ENCODE peak calls at places on chromosomes 12 and 14, in nine cellular contexts. One of them, this sample, is unnamed.

GRCh38 chr12:47178014-47178413 is 98.3 kb upstream of the AMIGO2 start:
- DNase-seq in PC-3: no peak
- DNase-seq in activated naive CD4-positive, alpha-beta T cell treated with anti-CD3 and anti-CD28 coated beads, Interleukin-2, amount 10 ng/mL, durations not matched to agents 7 days and 5 days: no peak
- DNase-seq in GM13976: no peak
- DNase-seq in GM04503: no peak
- DNase-seq in COR-L47: no peak
- DNase-seq in frontal cortex: no peak
- DNase-seq in NCI-H1092 treated with DMSO at 0.1 percent for 48 hours: no peak
- DNase-seq in H7: no peak
- DNase-seq in this sample: no peak

GRCh38 chr12:95440401-95440800 is 33.6 kb upstream of the METAP2 start:
- DNase-seq in PC-3: no peak
- DNase-seq in GM04503: no peak
- DNase-seq in frontal cortex: no peak
- DNase-seq in NCI-H1092 treated with DMSO at 0.1 percent for 48 hours: no peak
- DNase-seq in COR-L47: no peak
- DNase-seq in GM13976: no peak
- DNase-seq in H7: no peak
- DNase-seq in activated naive CD4-positive, alpha-beta T cell treated with anti-CD3 and anti-CD28 coated beads, Interleukin-2, amount 10 ng/mL, durations not matched to agents 7 days and 5 days: no peak
- DNase-seq in this sample: no peak

GRCh38 chr12:88228720-88229119 is 86.6 kb downstream of the TMTC3 start:
- DNase-seq in COR-L47: no peak
- DNase-seq in frontal cortex: no peak
- DNase-seq in activated naive CD4-positive, alpha-beta T cell treated with anti-CD3 and anti-CD28 coated beads, Interleukin-2, amount 10 ng/mL, durations not matched to agents 7 days and 5 days: no peak
- DNase-seq in GM13976: no peak
- DNase-seq in PC-3: no peak
- DNase-seq in GM04503: no peak
- DNase-seq in NCI-H1092 treated with DMSO at 0.1 percent for 48 hours: no peak
- DNase-seq in H7: no peak
- DNase-seq in this sample: no peak

GRCh38 chr12:116919247-116919671 is 8.5 kb downstream of the FBXW8 start:
- DNase-seq in NCI-H1092 treated with DMSO at 0.1 percent for 48 hours: peak; percentile 43
- DNase-seq in frontal cortex: no peak
- DNase-seq in GM04503: no peak
- DNase-seq in COR-L47: no peak
- DNase-seq in H7: no peak
- DNase-seq in GM13976: no peak
- DNase-seq in PC-3: no peak
- DNase-seq in activated naive CD4-positive, alpha-beta T cell treated with anti-CD3 and anti-CD28 coated beads, Interleukin-2, amount 10 ng/mL, durations not matched to agents 7 days and 5 days: no peak
- DNase-seq in this sample: no peak

GRCh38 chr14:77151245-77151644 is 9.7 kb upstream of the ZDHHC22 start:
- DNase-seq in PC-3: peak; percentile 71
- DNase-seq in GM13976: peak; percentile 44
- DNase-seq in NCI-H1092 treated with DMSO at 0.1 percent for 48 hours: peak; percentile 61
- DNase-seq in activated naive CD4-positive, alpha-beta T cell treated with anti-CD3 and anti-CD28 coated beads, Interleukin-2, amount 10 ng/mL, durations not matched to agents 7 days and 5 days: peak; percentile 26
- DNase-seq in H7: peak; percentile 76
- DNase-seq in frontal cortex: no peak
- DNase-seq in COR-L47: peak; percentile 30
- DNase-seq in GM04503: no peak
- DNase-seq in this sample: peak; percentile 62

GRCh38 chr14:50347521-50347920 is 35.4 kb downstream of the DMAC2L start:
- DNase-seq in activated naive CD4-positive, alpha-beta T cell treated with anti-CD3 and anti-CD28 coated beads, Interleukin-2, amount 10 ng/mL, durations not matched to agents 7 days and 5 days: no peak
- DNase-seq in GM04503: no peak
- DNase-seq in COR-L47: no peak
- DNase-seq in H7: no peak
- DNase-seq in PC-3: peak; percentile 86
- DNase-seq in NCI-H1092 treated with DMSO at 0.1 percent for 48 hours: no peak
- DNase-seq in frontal cortex: no peak
- DNase-seq in GM13976: no peak
- DNase-seq in this sample: no peak

GRCh38 chr12:105109465-105110212 is 2.1 kb downstream of the WASHC4 start:
- DNase-seq in H7: no peak
- DNase-seq in GM13976: no peak
- DNase-seq in frontal cortex: no peak
- DNase-seq in GM04503: no peak
- DNase-seq in PC-3: peak; percentile 21
- DNase-seq in NCI-H1092 treated with DMSO at 0.1 percent for 48 hours: no peak
- DNase-seq in activated naive CD4-positive, alpha-beta T cell treated with anti-CD3 and anti-CD28 coated beads, Interleukin-2, amount 10 ng/mL, durations not matched to agents 7 days and 5 days: no peak
- DNase-seq in COR-L47: no peak
- DNase-seq in this sample: no peak

GRCh38 chr12:40175489-40175888 is 49.3 kb upstream of the LRRK2 start:
- DNase-seq in frontal cortex: no peak
- DNase-seq in GM04503: no peak
- DNase-seq in H7: no peak
- DNase-seq in PC-3: no peak
- DNase-seq in activated naive CD4-positive, alpha-beta T cell treated with anti-CD3 and anti-CD28 coated beads, Interleukin-2, amount 10 ng/mL, durations not matched to agents 7 days and 5 days: no peak
- DNase-seq in COR-L47: no peak
- DNase-seq in NCI-H1092 treated with DMSO at 0.1 percent for 48 hours: no peak
- DNase-seq in GM13976: no peak
- DNase-seq in this sample: no peak

GRCh38 chr12:17478908-17479673 is 610.9 kb downstream of the RERGL start:
- DNase-seq in frontal cortex: no peak
- DNase-seq in H7: no peak
- DNase-seq in GM13976: no peak
- DNase-seq in activated naive CD4-positive, alpha-beta T cell treated with anti-CD3 and anti-CD28 coated beads, Interleukin-2, amount 10 ng/mL, durations not matched to agents 7 days and 5 days: no peak
- DNase-seq in COR-L47: no peak
- DNase-seq in NCI-H1092 treated with DMSO at 0.1 percent for 48 hours: no peak
- DNase-seq in PC-3: no peak
- DNase-seq in GM04503: no peak
- DNase-seq in this sample: no peak

GRCh38 chr14:68771631-68772030 is 21.2 kb downstream of the ZFP36L1 start:
- DNase-seq in activated naive CD4-positive, alpha-beta T cell treated with anti-CD3 and anti-CD28 coated beads, Interleukin-2, amount 10 ng/mL, durations not matched to agents 7 days and 5 days: peak; percentile 64
- DNase-seq in GM13976: no peak
- DNase-seq in frontal cortex: no peak
- DNase-seq in PC-3: no peak
- DNase-seq in H7: no peak
- DNase-seq in NCI-H1092 treated with DMSO at 0.1 percent for 48 hours: no peak
- DNase-seq in COR-L47: no peak
- DNase-seq in GM04503: no peak
- DNase-seq in this sample: no peak

GRCh38 chr12:88834226-88834625 is 254.0 kb upstream of the KITLG start:
- DNase-seq in NCI-H1092 treated with DMSO at 0.1 percent for 48 hours: no peak
- DNase-seq in activated naive CD4-positive, alpha-beta T cell treated with anti-CD3 and anti-CD28 coated beads, Interleukin-2, amount 10 ng/mL, durations not matched to agents 7 days and 5 days: no peak
- DNase-seq in PC-3: peak; percentile 63
- DNase-seq in COR-L47: no peak
- DNase-seq in GM13976: no peak
- DNase-seq in frontal cortex: no peak
- DNase-seq in H7: no peak
- DNase-seq in GM04503: no peak
- DNase-seq in this sample: no peak

GRCh38 chr12:116358850-116359761 is 81.6 kb upstream of the MED13L start:
- DNase-seq in GM04503: peak; percentile 84
- DNase-seq in activated naive CD4-positive, alpha-beta T cell treated with anti-CD3 and anti-CD28 coated beads, Interleukin-2, amount 10 ng/mL, durations not matched to agents 7 days and 5 days: peak; percentile 84
- DNase-seq in frontal cortex: peak; percentile 28
- DNase-seq in GM13976: peak; percentile 76
- DNase-seq in H7: peak; percentile 82
- DNase-seq in COR-L47: no peak
- DNase-seq in PC-3: peak; percentile 44
- DNase-seq in NCI-H1092 treated with DMSO at 0.1 percent for 48 hours: peak; percentile 66
- DNase-seq in this sample: peak; percentile 91

GRCh38 chr12:104578453-104578852 is 121.7 kb downstream of the CHST11 start:
- DNase-seq in frontal cortex: no peak
- DNase-seq in GM13976: no peak
- DNase-seq in GM04503: peak; percentile 71
- DNase-seq in PC-3: peak; percentile 65
- DNase-seq in COR-L47: no peak
- DNase-seq in H7: no peak
- DNase-seq in NCI-H1092 treated with DMSO at 0.1 percent for 48 hours: no peak
- DNase-seq in activated naive CD4-positive, alpha-beta T cell treated with anti-CD3 and anti-CD28 coated beads, Interleukin-2, amount 10 ng/mL, durations not matched to agents 7 days and 5 days: no peak
- DNase-seq in this sample: no peak

GRCh38 chr14:97976861-97977260 is 1179.7 kb downstream of the VRK1 start:
- DNase-seq in GM13976: no peak
- DNase-seq in COR-L47: no peak
- DNase-seq in PC-3: no peak
- DNase-seq in GM04503: no peak
- DNase-seq in frontal cortex: no peak
- DNase-seq in activated naive CD4-positive, alpha-beta T cell treated with anti-CD3 and anti-CD28 coated beads, Interleukin-2, amount 10 ng/mL, durations not matched to agents 7 days and 5 days: peak; percentile 41
- DNase-seq in NCI-H1092 treated with DMSO at 0.1 percent for 48 hours: no peak
- DNase-seq in H7: no peak
- DNase-seq in this sample: no peak

GRCh38 chr14:81729622-81730021 is 196.0 kb upstream of the SEL1L start:
- DNase-seq in GM04503: no peak
- DNase-seq in NCI-H1092 treated with DMSO at 0.1 percent for 48 hours: no peak
- DNase-seq in frontal cortex: no peak
- DNase-seq in H7: no peak
- DNase-seq in activated naive CD4-positive, alpha-beta T cell treated with anti-CD3 and anti-CD28 coated beads, Interleukin-2, amount 10 ng/mL, durations not matched to agents 7 days and 5 days: no peak
- DNase-seq in COR-L47: no peak
- DNase-seq in PC-3: no peak
- DNase-seq in GM13976: no peak
- DNase-seq in this sample: no peak

GRCh38 chr12:124588689-124589318 is 21.4 kb upstream of the NCOR2 start:
- DNase-seq in COR-L47: no peak
- DNase-seq in NCI-H1092 treated with DMSO at 0.1 percent for 48 hours: no peak
- DNase-seq in frontal cortex: no peak
- DNase-seq in GM13976: no peak
- DNase-seq in H7: no peak
- DNase-seq in GM04503: peak; percentile 25
- DNase-seq in PC-3: peak; percentile 58
- DNase-seq in activated naive CD4-positive, alpha-beta T cell treated with anti-CD3 and anti-CD28 coated beads, Interleukin-2, amount 10 ng/mL, durations not matched to agents 7 days and 5 days: no peak
- DNase-seq in this sample: no peak

GRCh38 chr12:89225808-89226368 is 126.4 kb downstream of the DUSP6 start:
- DNase-seq in H7: peak; percentile 6
- DNase-seq in NCI-H1092 treated with DMSO at 0.1 percent for 48 hours: no peak
- DNase-seq in PC-3: peak; percentile 99
- DNase-seq in frontal cortex: no peak
- DNase-seq in GM13976: no peak
- DNase-seq in COR-L47: no peak
- DNase-seq in activated naive CD4-positive, alpha-beta T cell treated with anti-CD3 and anti-CD28 coated beads, Interleukin-2, amount 10 ng/mL, durations not matched to agents 7 days and 5 days: no peak
- DNase-seq in GM04503: peak; percentile 85
- DNase-seq in this sample: peak; percentile 65

GRCh38 chr12:67472551-67472950 is 176.0 kb upstream of the DYRK2 start:
- DNase-seq in frontal cortex: no peak
- DNase-seq in H7: no peak
- DNase-seq in activated naive CD4-positive, alpha-beta T cell treated with anti-CD3 and anti-CD28 coated beads, Interleukin-2, amount 10 ng/mL, durations not matched to agents 7 days and 5 days: no peak
- DNase-seq in GM04503: no peak
- DNase-seq in COR-L47: no peak
- DNase-seq in NCI-H1092 treated with DMSO at 0.1 percent for 48 hours: peak; percentile 42
- DNase-seq in PC-3: no peak
- DNase-seq in GM13976: no peak
- DNase-seq in this sample: no peak

GRCh38 chr12:105141320-105141918 is 33.9 kb downstream of the WASHC4 start:
- DNase-seq in PC-3: no peak
- DNase-seq in COR-L47: no peak
- DNase-seq in GM04503: no peak
- DNase-seq in NCI-H1092 treated with DMSO at 0.1 percent for 48 hours: no peak
- DNase-seq in GM13976: no peak
- DNase-seq in activated naive CD4-positive, alpha-beta T cell treated with anti-CD3 and anti-CD28 coated beads, Interleukin-2, amount 10 ng/mL, durations not matched to agents 7 days and 5 days: no peak
- DNase-seq in frontal cortex: no peak
- DNase-seq in H7: no peak
- DNase-seq in this sample: no peak

GRCh38 chr12:124869011-124869665 is 5.5 kb upstream of the SCARB1 start:
- DNase-seq in COR-L47: no peak
- DNase-seq in GM04503: no peak
- DNase-seq in frontal cortex: no peak
- DNase-seq in NCI-H1092 treated with DMSO at 0.1 percent for 48 hours: no peak
- DNase-seq in PC-3: no peak
- DNase-seq in GM13976: no peak
- DNase-seq in H7: peak; percentile 79
- DNase-seq in activated naive CD4-positive, alpha-beta T cell treated with anti-CD3 and anti-CD28 coated beads, Interleukin-2, amount 10 ng/mL, durations not matched to agents 7 days and 5 days: no peak
- DNase-seq in this sample: peak; percentile 74

GRCh38 chr12:53290661-53291060 is 4.7 kb upstream of the PFDN5 start:
- DNase-seq in PC-3: no peak
- DNase-seq in GM13976: no peak
- DNase-seq in COR-L47: no peak
- DNase-seq in GM04503: no peak
- DNase-seq in frontal cortex: no peak
- DNase-seq in NCI-H1092 treated with DMSO at 0.1 percent for 48 hours: no peak
- DNase-seq in H7: no peak
- DNase-seq in activated naive CD4-positive, alpha-beta T cell treated with anti-CD3 and anti-CD28 coated beads, Interleukin-2, amount 10 ng/mL, durations not matched to agents 7 days and 5 days: no peak
- DNase-seq in this sample: no peak

GRCh38 chr14:51448831-51449665 is 202.7 kb upstream of the FRMD6 start:
- DNase-seq in activated naive CD4-positive, alpha-beta T cell treated with anti-CD3 and anti-CD28 coated beads, Interleukin-2, amount 10 ng/mL, durations not matched to agents 7 days and 5 days: no peak
- DNase-seq in NCI-H1092 treated with DMSO at 0.1 percent for 48 hours: no peak
- DNase-seq in GM13976: no peak
- DNase-seq in PC-3: no peak
- DNase-seq in H7: no peak
- DNase-seq in frontal cortex: no peak
- DNase-seq in COR-L47: no peak
- DNase-seq in GM04503: peak; percentile 82
- DNase-seq in this sample: no peak

GRCh38 chr12:128644664-128645296 is 179.0 kb downstream of the SLC15A4 start:
- DNase-seq in COR-L47: peak; percentile 21
- DNase-seq in GM13976: peak; percentile 71
- DNase-seq in GM04503: no peak
- DNase-seq in activated naive CD4-positive, alpha-beta T cell treated with anti-CD3 and anti-CD28 coated beads, Interleukin-2, amount 10 ng/mL, durations not matched to agents 7 days and 5 days: peak; percentile 31
- DNase-seq in frontal cortex: no peak
- DNase-seq in H7: peak; percentile 81
- DNase-seq in PC-3: peak; percentile 45
- DNase-seq in NCI-H1092 treated with DMSO at 0.1 percent for 48 hours: peak; percentile 29
- DNase-seq in this sample: peak; percentile 87

GRCh38 chr14:89422181-89422951 is 5.3 kb upstream of the FOXN3 start:
- DNase-seq in frontal cortex: no peak
- DNase-seq in NCI-H1092 treated with DMSO at 0.1 percent for 48 hours: no peak
- DNase-seq in activated naive CD4-positive, alpha-beta T cell treated with anti-CD3 and anti-CD28 coated beads, Interleukin-2, amount 10 ng/mL, durations not matched to agents 7 days and 5 days: no peak
- DNase-seq in GM04503: no peak
- DNase-seq in H7: no peak
- DNase-seq in PC-3: peak; percentile 36
- DNase-seq in COR-L47: no peak
- DNase-seq in GM13976: no peak
- DNase-seq in this sample: no peak

GRCh38 chr14:33756833-33757232 is 194.0 kb downstream of the EGLN3 start:
- DNase-seq in activated naive CD4-positive, alpha-beta T cell treated with anti-CD3 and anti-CD28 coated beads, Interleukin-2, amount 10 ng/mL, durations not matched to agents 7 days and 5 days: no peak
- DNase-seq in H7: no peak
- DNase-seq in PC-3: no peak
- DNase-seq in frontal cortex: no peak
- DNase-seq in COR-L47: no peak
- DNase-seq in GM13976: no peak
- DNase-seq in NCI-H1092 treated with DMSO at 0.1 percent for 48 hours: no peak
- DNase-seq in GM04503: no peak
- DNase-seq in this sample: no peak

GRCh38 chr12:76312314-76312713 is 35.9 kb downstream of the BBS10 start:
- DNase-seq in H7: peak; percentile 24
- DNase-seq in COR-L47: no peak
- DNase-seq in GM13976: no peak
- DNase-seq in PC-3: no peak
- DNase-seq in activated naive CD4-positive, alpha-beta T cell treated with anti-CD3 and anti-CD28 coated beads, Interleukin-2, amount 10 ng/mL, durations not matched to agents 7 days and 5 days: no peak
- DNase-seq in NCI-H1092 treated with DMSO at 0.1 percent for 48 hours: no peak
- DNase-seq in frontal cortex: no peak
- DNase-seq in GM04503: no peak
- DNase-seq in this sample: no peak

GRCh38 chr12:93526786-93527428 is 45.6 kb upstream of the SOCS2 start:
- DNase-seq in activated naive CD4-positive, alpha-beta T cell treated with anti-CD3 and anti-CD28 coated beads, Interleukin-2, amount 10 ng/mL, durations not matched to agents 7 days and 5 days: no peak
- DNase-seq in GM13976: no peak
- DNase-seq in COR-L47: no peak
- DNase-seq in frontal cortex: no peak
- DNase-seq in GM04503: peak; percentile 71
- DNase-seq in NCI-H1092 treated with DMSO at 0.1 percent for 48 hours: no peak
- DNase-seq in PC-3: peak; percentile 95
- DNase-seq in H7: no peak
- DNase-seq in this sample: no peak

GRCh38 chr12:71748081-71748850 is 6.4 kb upstream of the RAB21 start:
- DNase-seq in NCI-H1092 treated with DMSO at 0.1 percent for 48 hours: no peak
- DNase-seq in PC-3: no peak
- DNase-seq in activated naive CD4-positive, alpha-beta T cell treated with anti-CD3 and anti-CD28 coated beads, Interleukin-2, amount 10 ng/mL, durations not matched to agents 7 days and 5 days: no peak
- DNase-seq in GM13976: no peak
- DNase-seq in COR-L47: no peak
- DNase-seq in frontal cortex: no peak
- DNase-seq in GM04503: no peak
- DNase-seq in H7: no peak
- DNase-seq in this sample: no peak

GRCh38 chr14:91317381-91318313 is 73.1 kb upstream of the GPR68 start:
- DNase-seq in GM04503: no peak
- DNase-seq in H7: no peak
- DNase-seq in NCI-H1092 treated with DMSO at 0.1 percent for 48 hours: no peak
- DNase-seq in activated naive CD4-positive, alpha-beta T cell treated with anti-CD3 and anti-CD28 coated beads, Interleukin-2, amount 10 ng/mL, durations not matched to agents 7 days and 5 days: peak; percentile 88
- DNase-seq in COR-L47: no peak
- DNase-seq in frontal cortex: no peak
- DNase-seq in PC-3: peak; percentile 20
- DNase-seq in GM13976: peak; percentile 55
- DNase-seq in this sample: no peak

GRCh38 chr12:42385341-42385841 is 59.4 kb downstream of the PPHLN1 start:
- DNase-seq in frontal cortex: no peak
- DNase-seq in GM13976: no peak
- DNase-seq in H7: no peak
- DNase-seq in COR-L47: no peak
- DNase-seq in NCI-H1092 treated with DMSO at 0.1 percent for 48 hours: no peak
- DNase-seq in PC-3: no peak
- DNase-seq in GM04503: no peak
- DNase-seq in activated naive CD4-positive, alpha-beta T cell treated with anti-CD3 and anti-CD28 coated beads, Interleukin-2, amount 10 ng/mL, durations not matched to agents 7 days and 5 days: no peak
- DNase-seq in this sample: no peak

GRCh38 chr14:74488788-74489397 is 4.2 kb downstream of the NPC2 start:
- DNase-seq in NCI-H1092 treated with DMSO at 0.1 percent for 48 hours: no peak
- DNase-seq in COR-L47: no peak
- DNase-seq in PC-3: peak; percentile 93
- DNase-seq in GM13976: no peak
- DNase-seq in H7: no peak
- DNase-seq in frontal cortex: no peak
- DNase-seq in activated naive CD4-positive, alpha-beta T cell treated with anti-CD3 and anti-CD28 coated beads, Interleukin-2, amount 10 ng/mL, durations not matched to agents 7 days and 5 days: no peak
- DNase-seq in GM04503: no peak
- DNase-seq in this sample: no peak